ENCODE peak calls at places on chromosome 9, in eight cellular contexts. G, U, X, M, O, D, L and V are unnamed samples.
A peak's percentile ranks its signal among the peaks of the same experiment; 100 is the strongest.

GRCh38 chr9:111674319-111674718 is 12.9 kb downstream of the GNG10 start:
- DNase-seq in G (no peak), U (no peak), X (no peak), M (no peak), O (no peak), D (no peak), L (no peak), V (no peak)

GRCh38 chr9:89353989-89354388 is 35.7 kb downstream of the SECISBP2 start:
- DNase-seq in G (no peak), U (no peak), X (peak; percentile 4), M (no peak), O (no peak), D (no peak), L (no peak), V (no peak)

GRCh38 chr9:98597372-98597771 is 111.4 kb downstream of the GABBR2 start:
- DNase-seq in G (no peak), U (peak; percentile 64), X (no peak), M (no peak), O (no peak), D (no peak), L (no peak), V (no peak)

GRCh38 chr9:107283621-107284616 is 840 bp downstream of the RAD23B start:
- DNase-seq in G (peak; percentile 82), U (peak; percentile 74), X (peak; percentile 85), M (peak; percentile 83), O (peak; percentile 96), D (peak; percentile 74), L (peak; percentile 90), V (peak; percentile 88)

GRCh38 chr9:12290166-12290869 is 402.9 kb upstream of the TYRP1 start:
- DNase-seq in G (peak; percentile 35), U (no peak), X (no peak), M (no peak), O (no peak), D (no peak), L (no peak), V (no peak)

GRCh38 chr9:83986223-83986622 is 5.6 kb downstream of the RMI1 start:
- DNase-seq in G (no peak), U (no peak), X (no peak), M (no peak), O (no peak), D (no peak), L (no peak), V (no peak)

GRCh38 chr9:135224921-135225541 is 137.6 kb downstream of the OLFM1 start:
- DNase-seq in G (no peak), U (no peak), X (no peak), M (peak; percentile 33), O (no peak), D (no peak), L (peak; percentile 61), V (no peak)

GRCh38 chr9:96510258-96510657 is 60.3 kb downstream of the HABP4 start:
- DNase-seq in G (no peak), U (no peak), X (no peak), M (no peak), O (peak; percentile 49), D (no peak), L (no peak), V (no peak)

GRCh38 chr9:2418619-2419018 is 203.0 kb upstream of the VLDLR start:
- DNase-seq in G (peak; percentile 70), U (peak; percentile 18), X (no peak), M (no peak), O (peak; percentile 10), D (no peak), L (no peak), V (no peak)

GRCh38 chr9:68975644-68976043 is 38.3 kb downstream of the PRKACG start:
- DNase-seq in G (no peak), U (no peak), X (no peak), M (no peak), O (no peak), D (no peak), L (no peak), V (no peak)

GRCh38 chr9:28004900-28005299 is 431.6 kb upstream of the C9orf72 start:
- DNase-seq in G (no peak), U (no peak), X (no peak), M (no peak), O (no peak), D (no peak), L (no peak), V (no peak)

GRCh38 chr9:120689860-120690259 is 24.4 kb downstream of the MEGF9 start:
- DNase-seq in G (no peak), U (peak; percentile 46), X (no peak), M (no peak), O (no peak), D (no peak), L (no peak), V (no peak)

GRCh38 chr9:2413196-2413840 is 208.3 kb upstream of the VLDLR start:
- DNase-seq in G (no peak), U (no peak), X (no peak), M (no peak), O (no peak), D (no peak), L (no peak), V (no peak)

GRCh38 chr9:134937566-134938345 is 20.0 kb upstream of the FCN1 start:
- DNase-seq in G (no peak), U (no peak), X (no peak), M (peak; percentile 38), O (no peak), D (no peak), L (no peak), V (no peak)

GRCh38 chr9:72978724-72979123 is 25.9 kb upstream of the ALDH1A1 start:
- DNase-seq in G (no peak), U (no peak), X (no peak), M (no peak), O (no peak), D (no peak), L (no peak), V (no peak)

GRCh38 chr9:77375956-77376532 is 198.7 kb downstream of the VPS13A start:
- DNase-seq in G (peak; percentile 10), U (peak; percentile 47), X (no peak), M (no peak), O (peak; percentile 21), D (no peak), L (no peak), V (no peak)

GRCh38 chr9:5643005-5643624 is 14.2 kb downstream of the RIC1 start:
- DNase-seq in G (no peak), U (peak; percentile 76), X (no peak), M (no peak), O (no peak), D (no peak), L (no peak), V (no peak)

GRCh38 chr9:91757802-91758201 is 192.2 kb downstream of the ROR2 start:
- DNase-seq in G (no peak), U (no peak), X (no peak), M (no peak), O (no peak), D (no peak), L (no peak), V (no peak)

GRCh38 chr9:36748322-36748899 is 175.7 kb downstream of the MELK start:
- DNase-seq in G (peak; percentile 57), U (peak; percentile 43), X (no peak), M (no peak), O (peak; percentile 76), D (peak; percentile 29), L (no peak), V (peak; percentile 30)

GRCh38 chr9:87535817-87536539 is 38.3 kb downstream of the DAPK1 start:
- DNase-seq in G (no peak), U (no peak), X (no peak), M (no peak), O (no peak), D (no peak), L (no peak), V (no peak)

GRCh38 chr9:4850611-4851010 is 57.9 kb downstream of the RCL1 start:
- DNase-seq in G (no peak), U (no peak), X (no peak), M (no peak), O (no peak), D (no peak), L (no peak), V (no peak)

GRCh38 chr9:125536184-125537152 is 170.5 kb downstream of the MAPKAP1 start:
- DNase-seq in G (no peak), U (no peak), X (no peak), M (no peak), O (no peak), D (no peak), L (no peak), V (no peak)

DNA sequence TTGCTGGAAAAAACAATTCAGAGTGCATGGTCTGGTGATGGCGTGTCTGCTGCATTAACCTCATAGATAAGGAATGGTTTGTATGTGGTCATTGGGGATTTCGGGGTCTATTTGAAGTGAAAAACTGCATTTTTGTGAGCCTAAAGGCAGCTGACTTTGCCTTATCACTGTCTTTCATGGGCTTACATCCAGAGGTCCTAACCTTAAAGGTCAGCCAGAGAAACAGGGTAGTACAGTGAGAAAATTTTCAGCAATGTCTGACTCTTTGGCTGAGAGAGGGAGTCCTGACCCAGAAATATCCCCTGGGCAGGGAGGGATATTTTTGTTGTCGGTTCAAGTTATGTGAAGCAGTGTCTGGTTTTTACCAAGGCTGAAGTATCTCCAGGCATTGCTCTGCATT is 5.7 kb downstream of the PCSK5 start:
- DNase-seq in G (no peak), U (no peak), X (no peak), M (no peak), O (no peak), D (no peak), L (no peak), V (no peak)
- H3K27ac ChIP-seq in G (no peak overlapping the region), U (no peak overlapping the region), X (no peak overlapping the region), M (no peak overlapping the region), O (no peak overlapping the region), D (no peak overlapping the region), L (no peak overlapping the region), V (no peak overlapping the region)

DNA sequence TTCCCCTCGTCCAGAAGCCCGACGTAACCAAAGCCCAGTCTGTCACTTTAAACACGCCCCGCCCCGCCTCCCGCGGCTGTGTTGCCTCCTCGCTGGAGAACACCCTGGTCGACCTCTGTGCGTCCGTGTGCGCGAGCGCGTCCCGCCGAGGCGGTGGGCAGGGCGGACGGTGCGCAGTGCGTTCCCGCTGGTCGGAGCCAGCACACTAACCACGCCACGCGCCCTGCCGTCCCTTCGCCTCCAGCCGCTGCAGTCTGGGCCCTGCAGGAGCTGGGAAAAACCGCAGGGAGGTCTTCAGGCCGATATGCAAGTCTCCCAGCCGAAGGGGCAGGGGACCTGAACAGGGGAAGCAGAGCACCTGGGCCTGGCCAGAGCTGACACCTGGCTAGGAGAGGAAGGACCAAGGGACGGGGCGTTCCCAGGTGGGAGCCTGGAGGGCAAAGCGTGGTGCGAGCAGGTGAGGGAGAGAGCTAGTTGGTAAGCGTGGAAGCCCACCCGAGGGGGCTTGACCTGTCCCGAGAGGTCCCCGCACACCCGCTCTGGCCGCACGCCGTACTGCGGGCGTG is 1.3 kb upstream of the PHPT1 start:
- DNase-seq in G (peak; percentile 86), U (peak; percentile 73), X (peak; percentile 95), M (peak; percentile 95), O (peak; percentile 86), D (peak; percentile 91), L (peak; percentile 95), V (peak; percentile 96)
- H3K4me1 ChIP-seq in G (peaks cover 4% of the 10 kb centered on the region), U (peaks cover 9% of the 10 kb centered on the region), X (peaks cover 30% of the 10 kb centered on the region), M (no peaks in the 10 kb centered on the region), O (peaks cover 4% of the 10 kb centered on the region), D (peaks cover 47% of the 10 kb centered on the region), L (peaks cover 31% of the 10 kb centered on the region), V (peaks cover 2% of the 10 kb centered on the region)

GRCh38 chr9:70902705-70903131 is 218.7 kb downstream of the TRPM3 start:
- DNase-seq in G (peak; percentile 7), U (peak; percentile 96), X (no peak), M (peak; percentile 51), O (no peak), D (no peak), L (no peak), V (peak; percentile 23)
- H3K4me3 ChIP-seq in G (no peak overlapping the region), U (no peak overlapping the region), X (no peak overlapping the region), M (peak overlapping the region; percentile 26), O (no peak overlapping the region), D (no peak overlapping the region), L (no peak overlapping the region), V (no peak overlapping the region)

GRCh38 chr9:124282442-124283231 is 24.9 kb downstream of the NEK6 start:
- DNase-seq in G (no peak), U (peak; percentile 79), X (no peak), M (peak; percentile 83), O (no peak), D (peak; percentile 75), L (peak; percentile 84), V (peak; percentile 90)
- H3K27ac ChIP-seq in G (no peak overlapping the region), U (peak overlapping the region; percentile 90), X (peak overlapping the region; percentile 62), M (no peak overlapping the region), O (no peak overlapping the region), D (peak overlapping the region; percentile 64), L (peak overlapping the region; percentile 90), V (peak overlapping the region; percentile 38)